ENCODE peak calls at places on chromosome 9, in four cellular contexts. One of them, this sample, is unnamed.

GRCh38 chr9:34291019-34291418 is 38.0 kb downstream of the KIF24 start:
- DNase-seq in ascending aorta: no peak
- DNase-seq in coronary artery: no peak
- DNase-seq in choroid plexus epithelial cell: no peak
- DNase-seq in this sample: no peak

GRCh38 chr9:99162759-99163364 is 57.9 kb downstream of the TGFBR1 start:
- DNase-seq in ascending aorta: no peak
- DNase-seq in coronary artery: no peak
- DNase-seq in choroid plexus epithelial cell: peak
- DNase-seq in this sample: no peak

GRCh38 chr9:82570226-82570625 is 492.7 kb downstream of the RASEF start:
- DNase-seq in ascending aorta: no peak
- DNase-seq in coronary artery: no peak
- DNase-seq in choroid plexus epithelial cell: no peak
- DNase-seq in this sample: peak

GRCh38 chr9:78130004-78130403 is 98.4 kb upstream of the GNAQ start:
- DNase-seq in ascending aorta: peak
- DNase-seq in coronary artery: no peak
- DNase-seq in choroid plexus epithelial cell: peak
- DNase-seq in this sample: no peak

GRCh38 chr9:111896942-111897830 is 572 bp downstream of the UGCG start:
- DNase-seq in ascending aorta: peak
- DNase-seq in coronary artery: peak
- DNase-seq in choroid plexus epithelial cell: no peak
- DNase-seq in this sample: peak

GRCh38 chr9:16417101-16417500 is 453.4 kb downstream of the BNC2 start:
- DNase-seq in ascending aorta: no peak
- DNase-seq in coronary artery: no peak
- DNase-seq in choroid plexus epithelial cell: peak
- DNase-seq in this sample: peak

GRCh38 chr9:28234133-28234898 is 661.0 kb upstream of the C9orf72 start:
- DNase-seq in ascending aorta: no peak
- DNase-seq in coronary artery: no peak
- DNase-seq in choroid plexus epithelial cell: peak
- DNase-seq in this sample: no peak

GRCh38 chr9:99259231-99259918 is 37.3 kb downstream of the SEC61B start:
- DNase-seq in ascending aorta: peak
- DNase-seq in coronary artery: peak
- DNase-seq in choroid plexus epithelial cell: peak
- DNase-seq in this sample: peak

GRCh38 chr9:89305868-89306267 is 5.1 kb upstream of the CKS2 start:
- DNase-seq in ascending aorta: no peak
- DNase-seq in coronary artery: no peak
- DNase-seq in choroid plexus epithelial cell: no peak
- DNase-seq in this sample: no peak

GRCh38 chr9:116377179-116377790 is 223.7 kb downstream of the PAPPA start:
- DNase-seq in ascending aorta: no peak
- DNase-seq in coronary artery: no peak
- DNase-seq in choroid plexus epithelial cell: peak
- DNase-seq in this sample: peak

GRCh38 chr9:119313846-119314245 is 55.4 kb downstream of the BRINP1 start:
- DNase-seq in ascending aorta: no peak
- DNase-seq in coronary artery: no peak
- DNase-seq in choroid plexus epithelial cell: no peak
- DNase-seq in this sample: no peak

GRCh38 chr9:136024696-136025316 is 63.6 kb upstream of the UBAC1 start:
- DNase-seq in ascending aorta: peak
- DNase-seq in coronary artery: no peak
- DNase-seq in choroid plexus epithelial cell: no peak
- DNase-seq in this sample: no peak

GRCh38 chr9:112719292-112719691 is 1.4 kb upstream of the INIP start:
- DNase-seq in ascending aorta: no peak
- DNase-seq in coronary artery: no peak
- DNase-seq in choroid plexus epithelial cell: peak
- DNase-seq in this sample: peak

GRCh38 chr9:121927636-121928035 is 165.5 kb downstream of the TTLL11 start:
- DNase-seq in ascending aorta: no peak
- DNase-seq in coronary artery: no peak
- DNase-seq in choroid plexus epithelial cell: no peak
- DNase-seq in this sample: no peak

GRCh38 chr9:128995791-128996190 is 32.3 kb downstream of the SH3GLB2 start:
- DNase-seq in ascending aorta: no peak
- DNase-seq in coronary artery: no peak
- DNase-seq in choroid plexus epithelial cell: no peak
- DNase-seq in this sample: peak

DNA sequence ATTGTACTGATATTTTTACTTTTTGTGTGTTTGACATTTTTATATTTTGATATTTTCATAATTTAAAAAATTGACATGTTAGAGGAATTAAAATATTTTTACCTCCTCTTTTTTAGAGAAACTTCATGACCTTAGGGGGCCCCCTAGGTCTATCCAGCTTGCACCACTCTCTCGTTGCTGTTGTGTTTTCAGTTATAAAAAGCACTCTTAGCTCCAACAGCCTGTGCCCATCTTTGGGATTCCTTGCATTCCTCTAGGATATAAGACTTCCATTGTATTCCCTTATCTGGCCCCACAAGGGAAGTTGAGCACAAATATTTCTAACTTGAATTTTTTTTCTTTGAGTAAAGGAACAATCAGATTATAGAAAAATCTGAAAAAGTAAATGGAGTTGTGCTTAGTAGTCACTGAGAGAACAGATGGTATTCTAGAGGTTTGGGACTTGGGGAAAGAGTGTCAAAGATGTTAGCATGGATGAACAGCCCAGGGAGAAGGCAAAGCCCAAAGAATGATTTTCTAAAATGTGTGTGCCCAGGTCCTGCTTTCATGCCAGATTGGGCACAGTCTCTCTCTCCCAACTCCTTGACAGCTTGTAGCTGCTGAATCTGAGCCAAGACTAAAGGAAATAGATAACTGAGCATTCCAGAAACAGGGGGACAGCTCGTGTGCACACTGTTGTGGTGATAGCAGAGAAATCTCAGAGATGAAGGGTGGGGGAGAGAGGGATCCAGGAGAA is 245.5 kb downstream of the SH3GL2 start:
- DNase-seq in ascending aorta: no peak
- DNase-seq in coronary artery: no peak
- DNase-seq in choroid plexus epithelial cell: peak
- DNase-seq in this sample: no peak
- H3K4me3 ChIP-seq in ascending aorta: no peak
- H3K4me3 ChIP-seq in coronary artery: no peak
- H3K4me3 ChIP-seq in choroid plexus epithelial cell: no peak
- H3K4me3 ChIP-seq in this sample: no peak

GRCh38 chr9:126599047-126599650 is 14.6 kb upstream of the LMX1B start:
- DNase-seq in ascending aorta: no peak
- DNase-seq in coronary artery: no peak
- DNase-seq in choroid plexus epithelial cell: no peak
- DNase-seq in this sample: no peak
- TF ChIP-seq CTCF in ascending aorta: no peak
- TF ChIP-seq CTCF in coronary artery: no peak
- TF ChIP-seq CTCF in choroid plexus epithelial cell: peak
- TF ChIP-seq CTCF in this sample: peak

GRCh38 chr9:124412228-124412575 is 3.0 kb downstream of the PSMB7 start:
- DNase-seq in ascending aorta: no peak
- DNase-seq in coronary artery: no peak
- DNase-seq in choroid plexus epithelial cell: no peak
- DNase-seq in this sample: no peak
- H3K4me3 ChIP-seq in ascending aorta: no peak
- H3K4me3 ChIP-seq in coronary artery: no peak
- H3K4me3 ChIP-seq in choroid plexus epithelial cell: no peak
- H3K4me3 ChIP-seq in this sample: no peak

GRCh38 chr9:91720313-91720712 is 229.7 kb downstream of the ROR2 start:
- DNase-seq in ascending aorta: no peak
- DNase-seq in coronary artery: no peak
- DNase-seq in choroid plexus epithelial cell: no peak
- DNase-seq in this sample: peak
- TF ChIP-seq CTCF in ascending aorta: no peak
- TF ChIP-seq CTCF in coronary artery: no peak
- TF ChIP-seq CTCF in choroid plexus epithelial cell: no peak
- TF ChIP-seq CTCF in this sample: no peak

GRCh38 chr9:70409280-70409679 is 5.2 kb downstream of the KLF9 start:
- DNase-seq in ascending aorta: no peak
- DNase-seq in coronary artery: no peak
- DNase-seq in choroid plexus epithelial cell: no peak
- DNase-seq in this sample: no peak
- H3K4me3 ChIP-seq in ascending aorta: peak
- H3K4me3 ChIP-seq in coronary artery: peak
- H3K4me3 ChIP-seq in choroid plexus epithelial cell: peak
- H3K4me3 ChIP-seq in this sample: no peak

GRCh38 chr9:103323699-103324098 is 328.6 kb downstream of the CYLC2 start:
- DNase-seq in ascending aorta: no peak
- DNase-seq in coronary artery: no peak
- DNase-seq in choroid plexus epithelial cell: no peak
- DNase-seq in this sample: no peak

DNA sequence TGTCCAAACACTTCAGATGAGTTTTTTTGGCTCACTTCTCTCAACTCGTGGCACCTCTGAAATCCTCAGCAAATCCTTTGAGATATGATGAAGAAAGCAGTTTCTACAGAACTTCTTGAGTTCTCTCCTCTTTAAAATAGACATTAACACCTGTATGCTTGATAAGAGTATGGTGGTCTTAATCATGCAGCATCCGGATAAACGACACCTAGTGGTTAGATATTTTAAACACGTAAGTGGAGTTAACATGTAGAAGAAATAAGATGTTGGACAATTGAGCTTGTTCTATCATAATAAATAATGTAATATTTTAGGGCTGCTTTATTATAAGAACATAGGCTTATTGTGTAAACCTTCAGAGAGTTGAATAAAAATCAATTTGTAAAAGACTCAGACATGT is 324.8 kb downstream of the CYLC2 start:
- DNase-seq in ascending aorta: no peak
- DNase-seq in coronary artery: no peak
- DNase-seq in choroid plexus epithelial cell: peak
- DNase-seq in this sample: no peak
- TF ChIP-seq CTCF in ascending aorta: no peak
- TF ChIP-seq CTCF in coronary artery: no peak
- TF ChIP-seq CTCF in choroid plexus epithelial cell: no peak
- TF ChIP-seq CTCF in this sample: no peak

GRCh38 chr9:137589441-137590122 is 730 bp downstream of the ZMYND19 start:
- DNase-seq in ascending aorta: no peak
- DNase-seq in coronary artery: no peak
- DNase-seq in choroid plexus epithelial cell: peak
- DNase-seq in this sample: peak

GRCh38 chr9:137588311-137588710 is 2.0 kb downstream of the ZMYND19 start:
- DNase-seq in ascending aorta: no peak
- DNase-seq in coronary artery: no peak
- DNase-seq in choroid plexus epithelial cell: no peak
- DNase-seq in this sample: no peak

GRCh38 chr9:137588891-137589290 is 1.4 kb downstream of the ZMYND19 start:
- DNase-seq in ascending aorta: no peak
- DNase-seq in coronary artery: no peak
- DNase-seq in choroid plexus epithelial cell: no peak
- DNase-seq in this sample: no peak

GRCh38 chr9:137590469-137591383 is at the start of gene ZMYND19:
- DNase-seq in ascending aorta: peak
- DNase-seq in coronary artery: peak
- DNase-seq in choroid plexus epithelial cell: peak
- DNase-seq in this sample: peak

DNA sequence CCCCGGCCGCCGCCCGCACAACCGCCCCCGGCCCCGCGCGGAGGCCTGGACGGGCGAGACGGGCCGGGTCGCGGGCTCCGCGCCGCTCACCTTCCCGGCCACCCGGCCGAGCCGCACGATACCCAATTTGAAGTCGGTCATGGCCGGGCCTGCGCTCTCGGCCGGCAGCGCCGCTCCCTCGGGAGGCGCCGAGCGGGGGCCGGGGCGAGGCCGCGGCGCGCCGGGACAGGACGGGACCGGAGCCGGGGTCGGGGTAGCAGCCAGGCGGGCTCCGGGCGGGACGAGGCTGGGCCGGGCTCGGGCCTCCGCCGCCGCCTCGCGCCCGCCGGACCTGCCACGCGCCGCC is 216 bp downstream of the ZMYND19 start:
- DNase-seq in ascending aorta: no peak
- DNase-seq in coronary artery: no peak
- DNase-seq in choroid plexus epithelial cell: no peak
- DNase-seq in this sample: no peak
- H3K4me3 ChIP-seq in ascending aorta: peak
- H3K4me3 ChIP-seq in coronary artery: peak
- H3K4me3 ChIP-seq in choroid plexus epithelial cell: peak
- H3K4me3 ChIP-seq in this sample: peak

DNA sequence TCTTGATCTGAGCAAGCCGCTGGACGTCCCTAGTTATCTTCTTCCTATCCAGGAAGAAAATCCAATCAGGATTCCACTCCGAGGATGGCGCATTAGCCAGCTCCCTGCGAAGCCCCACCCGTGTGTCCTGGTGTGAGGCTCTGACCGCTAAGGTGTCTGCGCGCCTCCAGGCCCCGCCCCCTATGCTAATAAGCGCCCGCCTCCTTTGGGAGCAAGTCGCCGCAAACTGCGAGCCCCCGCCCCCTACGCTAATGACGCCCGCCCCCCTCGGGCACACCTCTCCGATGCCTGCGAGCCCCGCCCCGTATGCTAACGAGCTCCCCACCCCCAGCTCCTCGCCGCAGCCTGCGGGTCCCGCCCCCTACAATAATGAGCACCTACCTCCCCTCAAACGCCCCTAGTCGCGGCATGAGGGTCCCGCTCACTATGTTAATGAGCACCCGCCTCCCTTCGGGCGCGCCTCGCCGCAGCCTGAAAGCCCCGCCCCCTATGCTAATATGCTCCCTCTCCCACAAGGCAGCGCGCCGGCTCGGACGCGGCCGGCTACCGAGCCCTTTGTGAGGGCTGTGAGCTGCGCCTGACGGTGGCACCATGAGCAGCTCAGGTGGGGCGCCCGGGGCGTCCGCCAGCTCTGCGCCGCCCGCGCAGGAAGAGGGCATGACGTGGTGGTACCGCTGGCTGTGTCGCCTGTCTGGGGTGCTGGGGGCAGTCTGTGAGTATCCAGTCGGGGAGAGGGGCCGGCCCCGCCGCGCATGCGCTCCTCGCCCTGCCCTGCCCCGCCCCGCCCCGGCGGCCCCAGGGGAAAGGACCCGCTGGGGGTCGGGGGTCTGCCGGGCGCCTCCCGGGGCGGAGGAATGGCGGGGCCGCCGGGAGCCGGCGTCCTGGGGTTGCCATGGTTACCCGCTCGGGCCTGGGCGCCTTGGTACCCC is at the start of gene CACFD1:
- DNase-seq in ascending aorta: peak
- DNase-seq in coronary artery: peak
- DNase-seq in choroid plexus epithelial cell: peak
- DNase-seq in this sample: peak
- TF ChIP-seq CTCF in ascending aorta: no peak
- TF ChIP-seq CTCF in coronary artery: no peak
- TF ChIP-seq CTCF in choroid plexus epithelial cell: no peak
- TF ChIP-seq CTCF in this sample: no peak